ENCODE peak calls at places on chromosomes 16 and 17, in ten cellular contexts. One of them, this sample, is unnamed.

GRCh38 chr16:84166796-84167695 is 19.8 kb downstream of the TAF1C start:
- DNase-seq in endodermal cell: peak
- DNase-seq in C1 segment of cervical spinal cord: no peak
- DNase-seq in NCI-H510A treated with DMSO at 0.1 percent for 48 hours: no peak
- DNase-seq in SHP77: no peak
- DNase-seq in activated naive CD4-positive, alpha-beta T cell treated with Interleukin-2 at 50 U/mL for 16 hours: peak
- DNase-seq in GM13977: no peak
- DNase-seq in T-helper 17 cell: no peak
- DNase-seq in HEK293T: no peak
- DNase-seq in activated CD4-positive, alpha-beta T cell treated with anti-CD3 and anti-CD28 coated beads for 1 hour: no peak
- DNase-seq in this sample: no peak

GRCh38 chr16:55439101-55439690 is 39.8 kb upstream of the MMP2 start:
- DNase-seq in T-helper 17 cell: no peak
- DNase-seq in C1 segment of cervical spinal cord: no peak
- DNase-seq in SHP77: no peak
- DNase-seq in activated naive CD4-positive, alpha-beta T cell treated with Interleukin-2 at 50 U/mL for 16 hours: no peak
- DNase-seq in endodermal cell: no peak
- DNase-seq in GM13977: no peak
- DNase-seq in NCI-H510A treated with DMSO at 0.1 percent for 48 hours: no peak
- DNase-seq in activated CD4-positive, alpha-beta T cell treated with anti-CD3 and anti-CD28 coated beads for 1 hour: no peak
- DNase-seq in HEK293T: no peak
- DNase-seq in this sample: no peak

GRCh38 chr17:40371261-40371929 is 6.9 kb upstream of the GJD3 start:
- DNase-seq in C1 segment of cervical spinal cord: no peak
- DNase-seq in endodermal cell: peak
- DNase-seq in activated naive CD4-positive, alpha-beta T cell treated with Interleukin-2 at 50 U/mL for 16 hours: no peak
- DNase-seq in activated CD4-positive, alpha-beta T cell treated with anti-CD3 and anti-CD28 coated beads for 1 hour: no peak
- DNase-seq in GM13977: peak
- DNase-seq in NCI-H510A treated with DMSO at 0.1 percent for 48 hours: peak
- DNase-seq in SHP77: peak
- DNase-seq in T-helper 17 cell: no peak
- DNase-seq in HEK293T: no peak
- DNase-seq in this sample: peak

GRCh38 chr16:68229431-68230175 is 6.3 kb downstream of the ESRP2 start:
- DNase-seq in GM13977: peak
- DNase-seq in C1 segment of cervical spinal cord: peak
- DNase-seq in SHP77: peak
- DNase-seq in T-helper 17 cell: no peak
- DNase-seq in activated CD4-positive, alpha-beta T cell treated with anti-CD3 and anti-CD28 coated beads for 1 hour: peak
- DNase-seq in activated naive CD4-positive, alpha-beta T cell treated with Interleukin-2 at 50 U/mL for 16 hours: peak
- DNase-seq in NCI-H510A treated with DMSO at 0.1 percent for 48 hours: peak
- DNase-seq in endodermal cell: peak
- DNase-seq in HEK293T: peak
- DNase-seq in this sample: peak

GRCh38 chr17:17032131-17032692 is 10.0 kb upstream of the MPRIP start:
- DNase-seq in GM13977: no peak
- DNase-seq in HEK293T: no peak
- DNase-seq in NCI-H510A treated with DMSO at 0.1 percent for 48 hours: no peak
- DNase-seq in SHP77: peak
- DNase-seq in T-helper 17 cell: no peak
- DNase-seq in activated naive CD4-positive, alpha-beta T cell treated with Interleukin-2 at 50 U/mL for 16 hours: no peak
- DNase-seq in endodermal cell: peak
- DNase-seq in C1 segment of cervical spinal cord: peak
- DNase-seq in activated CD4-positive, alpha-beta T cell treated with anti-CD3 and anti-CD28 coated beads for 1 hour: no peak
- DNase-seq in this sample: peak

GRCh38 chr17:68861602-68862001 is 93.6 kb downstream of the ABCA8 start:
- DNase-seq in activated CD4-positive, alpha-beta T cell treated with anti-CD3 and anti-CD28 coated beads for 1 hour: no peak
- DNase-seq in GM13977: no peak
- DNase-seq in HEK293T: no peak
- DNase-seq in SHP77: peak
- DNase-seq in endodermal cell: no peak
- DNase-seq in T-helper 17 cell: no peak
- DNase-seq in NCI-H510A treated with DMSO at 0.1 percent for 48 hours: peak
- DNase-seq in activated naive CD4-positive, alpha-beta T cell treated with Interleukin-2 at 50 U/mL for 16 hours: no peak
- DNase-seq in C1 segment of cervical spinal cord: no peak
- DNase-seq in this sample: no peak

GRCh38 chr17:34895388-34895787 is 65.9 kb downstream of the CCT6B start:
- DNase-seq in GM13977: no peak
- DNase-seq in activated CD4-positive, alpha-beta T cell treated with anti-CD3 and anti-CD28 coated beads for 1 hour: no peak
- DNase-seq in activated naive CD4-positive, alpha-beta T cell treated with Interleukin-2 at 50 U/mL for 16 hours: no peak
- DNase-seq in C1 segment of cervical spinal cord: no peak
- DNase-seq in endodermal cell: peak
- DNase-seq in HEK293T: no peak
- DNase-seq in NCI-H510A treated with DMSO at 0.1 percent for 48 hours: no peak
- DNase-seq in SHP77: no peak
- DNase-seq in T-helper 17 cell: no peak
- DNase-seq in this sample: peak

GRCh38 chr17:58052951-58053715 is 30.1 kb upstream of the DYNLL2 start:
- DNase-seq in activated naive CD4-positive, alpha-beta T cell treated with Interleukin-2 at 50 U/mL for 16 hours: peak
- DNase-seq in SHP77: no peak
- DNase-seq in activated CD4-positive, alpha-beta T cell treated with anti-CD3 and anti-CD28 coated beads for 1 hour: no peak
- DNase-seq in NCI-H510A treated with DMSO at 0.1 percent for 48 hours: no peak
- DNase-seq in T-helper 17 cell: no peak
- DNase-seq in GM13977: no peak
- DNase-seq in endodermal cell: no peak
- DNase-seq in C1 segment of cervical spinal cord: no peak
- DNase-seq in HEK293T: no peak
- DNase-seq in this sample: no peak

GRCh38 chr16:58513874-58514273 is 1.4 kb upstream of the SETD6 start:
- DNase-seq in activated CD4-positive, alpha-beta T cell treated with anti-CD3 and anti-CD28 coated beads for 1 hour: no peak
- DNase-seq in NCI-H510A treated with DMSO at 0.1 percent for 48 hours: no peak
- DNase-seq in activated naive CD4-positive, alpha-beta T cell treated with Interleukin-2 at 50 U/mL for 16 hours: no peak
- DNase-seq in SHP77: no peak
- DNase-seq in C1 segment of cervical spinal cord: no peak
- DNase-seq in GM13977: no peak
- DNase-seq in HEK293T: no peak
- DNase-seq in endodermal cell: no peak
- DNase-seq in T-helper 17 cell: no peak
- DNase-seq in this sample: no peak

GRCh38 chr16:84368327-84368996 is at the start of gene ATP2C2:
- DNase-seq in activated CD4-positive, alpha-beta T cell treated with anti-CD3 and anti-CD28 coated beads for 1 hour: no peak
- DNase-seq in SHP77: no peak
- DNase-seq in HEK293T: no peak
- DNase-seq in T-helper 17 cell: no peak
- DNase-seq in C1 segment of cervical spinal cord: no peak
- DNase-seq in GM13977: no peak
- DNase-seq in endodermal cell: peak
- DNase-seq in activated naive CD4-positive, alpha-beta T cell treated with Interleukin-2 at 50 U/mL for 16 hours: no peak
- DNase-seq in NCI-H510A treated with DMSO at 0.1 percent for 48 hours: peak
- DNase-seq in this sample: no peak

This sample was measured in SJCRH30.